ENCODE peak calls at places on chromosome 20, in six cellular contexts. W, F, R, K, L and S are unnamed samples.

GRCh38 chr20:9617062-9617461 is 102.7 kb downstream of the LAMP5 start:
- DNase-seq in K (peak), F (peak), L (peak), R (peak), W (peak), S (no peak)

GRCh38 chr20:46011631-46012482 is 3.1 kb downstream of the MMP9 start:
- DNase-seq in W (peak), F (peak), K (peak), L (peak), R (no peak), S (no peak)

GRCh38 chr20:54389872-54390271 is 85.5 kb upstream of the DOK5 start:
- DNase-seq in F (no peak), R (no peak), L (no peak), K (peak), W (no peak), S (no peak)

GRCh38 chr20:59405226-59405815 is 104.9 kb downstream of the EDN3 start:
- DNase-seq in R (no peak), W (no peak), K (no peak), L (no peak), F (no peak), S (no peak)

GRCh38 chr20:64222273-64222672 is 33.3 kb upstream of the PCMTD2 start:
- DNase-seq in F (no peak), W (no peak), L (peak), R (no peak), K (peak), S (no peak)

GRCh38 chr20:18279231-18279630 is 9.1 kb upstream of the ZNF133 start:
- DNase-seq in R (no peak), W (no peak), F (no peak), K (no peak), L (peak), S (no peak)

GRCh38 chr20:57469418-57470211 is 55.3 kb downstream of the CTCFL start:
- DNase-seq in W (no peak), R (no peak), F (no peak), L (no peak), K (no peak), S (no peak)

GRCh38 chr20:23152308-23152892 is 66.3 kb upstream of the CD93 start:
- DNase-seq in L (no peak), W (no peak), K (peak), R (no peak), F (peak), S (peak)

GRCh38 chr20:9392892-9393857 is 121.2 kb upstream of the LAMP5 start:
- DNase-seq in L (peak), W (no peak), K (peak), R (peak), F (peak), S (peak)

GRCh38 chr20:4173142-4173541 is 157.8 kb upstream of the RNF24 start:
- DNase-seq in K (no peak), L (no peak), R (no peak), F (no peak), W (no peak), S (no peak)

GRCh38 chr20:41126719-41127118 is 10.6 kb upstream of the PLCG1 start:
- DNase-seq in K (no peak), F (no peak), R (no peak), W (no peak), L (no peak), S (no peak)

GRCh38 chr20:2118783-2119182 is 17.2 kb downstream of the STK35 start:
- DNase-seq in L (no peak), F (no peak), W (no peak), K (peak), R (no peak), S (no peak)

GRCh38 chr20:35954907-35955251 is 577 bp upstream of the SCAND1 start:
- DNase-seq in L (peak), K (peak), R (no peak), W (peak), F (no peak), S (no peak)

GRCh38 chr20:60589624-60590023 is 631.4 kb downstream of the CDH26 start:
- DNase-seq in W (no peak), K (no peak), L (no peak), R (no peak), F (no peak), S (no peak)